ENCODE peak calls at places on chromosomes 16 and 17, in ten cellular contexts. One of them, this sample, is unnamed.

GRCh38 chr17:73320601-73321264 is 8.9 kb upstream of the CDC42EP4 start:
- DNase-seq in AG10803: no peak
- DNase-seq in GM23338: no peak
- DNase-seq in mammary epithelial cell: no peak
- DNase-seq in stomach: no peak
- DNase-seq in thoracic aorta: no peak
- DNase-seq in lower leg skin: no peak
- DNase-seq in A549: no peak
- DNase-seq in breast epithelium: no peak
- DNase-seq in GM13976: no peak
- DNase-seq in this sample: no peak

GRCh38 chr17:40320771-40321501 is 12.0 kb downstream of the RARA start:
- DNase-seq in stomach: no peak
- DNase-seq in GM23338: no peak
- DNase-seq in mammary epithelial cell: no peak
- DNase-seq in GM13976: no peak
- DNase-seq in AG10803: peak
- DNase-seq in A549: no peak
- DNase-seq in lower leg skin: peak
- DNase-seq in breast epithelium: no peak
- DNase-seq in thoracic aorta: no peak
- DNase-seq in this sample: no peak

GRCh38 chr17:51152766-51153209 is 571 bp upstream of the NME1 start:
- DNase-seq in GM23338: no peak
- DNase-seq in mammary epithelial cell: no peak
- DNase-seq in thoracic aorta: no peak
- DNase-seq in lower leg skin: no peak
- DNase-seq in stomach: no peak
- DNase-seq in GM13976: peak
- DNase-seq in A549: peak
- DNase-seq in AG10803: no peak
- DNase-seq in breast epithelium: no peak
- DNase-seq in this sample: no peak

GRCh38 chr17:45147102-45147580 is 1.1 kb upstream of the HEXIM1 start:
- DNase-seq in GM13976: peak
- DNase-seq in stomach: peak
- DNase-seq in lower leg skin: peak
- DNase-seq in GM23338: peak
- DNase-seq in mammary epithelial cell: no peak
- DNase-seq in AG10803: peak
- DNase-seq in A549: peak
- DNase-seq in thoracic aorta: no peak
- DNase-seq in breast epithelium: peak
- DNase-seq in this sample: no peak

GRCh38 chr17:75352079-75352569 is 53.4 kb downstream of the GRB2 start:
- DNase-seq in thoracic aorta: no peak
- DNase-seq in breast epithelium: no peak
- DNase-seq in GM23338: peak
- DNase-seq in mammary epithelial cell: peak
- DNase-seq in lower leg skin: no peak
- DNase-seq in GM13976: no peak
- DNase-seq in stomach: peak
- DNase-seq in A549: no peak
- DNase-seq in AG10803: no peak
- DNase-seq in this sample: no peak

GRCh38 chr17:44655983-44656700 is at the start of gene MEIOC:
- DNase-seq in AG10803: no peak
- DNase-seq in breast epithelium: no peak
- DNase-seq in GM23338: peak
- DNase-seq in A549: peak
- DNase-seq in GM13976: peak
- DNase-seq in lower leg skin: no peak
- DNase-seq in thoracic aorta: no peak
- DNase-seq in mammary epithelial cell: peak
- DNase-seq in stomach: no peak
- DNase-seq in this sample: no peak

GRCh38 chr17:82097919-82098168 is 192 bp downstream of the FASN start:
- DNase-seq in A549: no peak
- DNase-seq in mammary epithelial cell: no peak
- DNase-seq in GM13976: no peak
- DNase-seq in GM23338: no peak
- DNase-seq in stomach: no peak
- DNase-seq in thoracic aorta: no peak
- DNase-seq in breast epithelium: no peak
- DNase-seq in AG10803: no peak
- DNase-seq in lower leg skin: no peak
- DNase-seq in this sample: no peak

GRCh38 chr17:47982091-47982617 is 11.2 kb downstream of the CDK5RAP3 start:
- DNase-seq in lower leg skin: no peak
- DNase-seq in stomach: no peak
- DNase-seq in thoracic aorta: no peak
- DNase-seq in AG10803: no peak
- DNase-seq in mammary epithelial cell: no peak
- DNase-seq in breast epithelium: no peak
- DNase-seq in GM23338: no peak
- DNase-seq in A549: no peak
- DNase-seq in GM13976: no peak
- DNase-seq in this sample: no peak

GRCh38 chr17:11618861-11619566 is 20.7 kb downstream of the DNAH9 start:
- DNase-seq in GM13976: no peak
- DNase-seq in thoracic aorta: no peak
- DNase-seq in mammary epithelial cell: peak
- DNase-seq in lower leg skin: peak
- DNase-seq in GM23338: no peak
- DNase-seq in breast epithelium: peak
- DNase-seq in AG10803: no peak
- DNase-seq in stomach: peak
- DNase-seq in A549: no peak
- DNase-seq in this sample: no peak

GRCh38 chr16:53219795-53220194 is 165.0 kb downstream of the CHD9 start:
- DNase-seq in breast epithelium: no peak
- DNase-seq in GM13976: no peak
- DNase-seq in lower leg skin: no peak
- DNase-seq in mammary epithelial cell: no peak
- DNase-seq in stomach: no peak
- DNase-seq in AG10803: no peak
- DNase-seq in GM23338: no peak
- DNase-seq in thoracic aorta: no peak
- DNase-seq in A549: no peak
- DNase-seq in this sample: no peak

GRCh38 chr16:53216798-53217197 is 162.0 kb downstream of the CHD9 start:
- DNase-seq in lower leg skin: no peak
- DNase-seq in stomach: no peak
- DNase-seq in mammary epithelial cell: no peak
- DNase-seq in thoracic aorta: no peak
- DNase-seq in breast epithelium: no peak
- DNase-seq in A549: no peak
- DNase-seq in GM23338: no peak
- DNase-seq in GM13976: no peak
- DNase-seq in AG10803: no peak
- DNase-seq in this sample: no peak

GRCh38 chr16:53224932-53225533 is 170.2 kb downstream of the CHD9 start:
- DNase-seq in GM13976: no peak
- DNase-seq in breast epithelium: no peak
- DNase-seq in lower leg skin: no peak
- DNase-seq in mammary epithelial cell: peak
- DNase-seq in stomach: no peak
- DNase-seq in A549: no peak
- DNase-seq in GM23338: no peak
- DNase-seq in thoracic aorta: no peak
- DNase-seq in AG10803: peak
- DNase-seq in this sample: no peak

GRCh38 chr16:53220585-53220984 is 165.8 kb downstream of the CHD9 start:
- DNase-seq in breast epithelium: no peak
- DNase-seq in mammary epithelial cell: no peak
- DNase-seq in GM13976: no peak
- DNase-seq in stomach: no peak
- DNase-seq in lower leg skin: no peak
- DNase-seq in A549: no peak
- DNase-seq in AG10803: peak
- DNase-seq in thoracic aorta: no peak
- DNase-seq in GM23338: peak
- DNase-seq in this sample: no peak
- TF ChIP-seq CTCF in breast epithelium: no peak
- TF ChIP-seq CTCF in mammary epithelial cell: no peak
- TF ChIP-seq CTCF in GM13976: peak
- TF ChIP-seq CTCF in stomach: no peak
- TF ChIP-seq CTCF in lower leg skin: no peak
- TF ChIP-seq CTCF in A549: peak
- TF ChIP-seq CTCF in AG10803: peak
- TF ChIP-seq CTCF in thoracic aorta: no peak
- TF ChIP-seq CTCF in GM23338: peak
- TF ChIP-seq CTCF in this sample: peak

GRCh38 chr16:67013823-67014640 is 14.9 kb upstream of the CBFB start:
- DNase-seq in lower leg skin: peak
- DNase-seq in GM13976: peak
- DNase-seq in A549: peak
- DNase-seq in stomach: peak
- DNase-seq in mammary epithelial cell: no peak
- DNase-seq in AG10803: peak
- DNase-seq in breast epithelium: peak
- DNase-seq in GM23338: peak
- DNase-seq in thoracic aorta: no peak
- DNase-seq in this sample: no peak
- TF ChIP-seq CTCF in lower leg skin: no peak
- TF ChIP-seq CTCF in GM13976: peak
- TF ChIP-seq CTCF in A549: no peak
- TF ChIP-seq CTCF in stomach: no peak
- TF ChIP-seq CTCF in mammary epithelial cell: no peak
- TF ChIP-seq CTCF in AG10803: no peak
- TF ChIP-seq CTCF in breast epithelium: peak
- TF ChIP-seq CTCF in GM23338: peak
- TF ChIP-seq CTCF in thoracic aorta: peak
- TF ChIP-seq CTCF in this sample: no peak

GRCh38 chr16:88591577-88592021 is 21.4 kb downstream of the ZC3H18 start:
- DNase-seq in AG10803: peak
- DNase-seq in GM13976: peak
- DNase-seq in A549: no peak
- DNase-seq in breast epithelium: no peak
- DNase-seq in stomach: no peak
- DNase-seq in thoracic aorta: no peak
- DNase-seq in mammary epithelial cell: no peak
- DNase-seq in lower leg skin: no peak
- DNase-seq in GM23338: no peak
- DNase-seq in this sample: no peak

GRCh38 chr16:88589441-88589840 is 19.2 kb downstream of the ZC3H18 start:
- DNase-seq in A549: no peak
- DNase-seq in lower leg skin: no peak
- DNase-seq in stomach: no peak
- DNase-seq in AG10803: no peak
- DNase-seq in breast epithelium: no peak
- DNase-seq in GM23338: no peak
- DNase-seq in GM13976: no peak
- DNase-seq in thoracic aorta: no peak
- DNase-seq in mammary epithelial cell: no peak
- DNase-seq in this sample: no peak

GRCh38 chr16:88585269-88585668 is 15.1 kb downstream of the ZC3H18 start:
- DNase-seq in GM23338: no peak
- DNase-seq in breast epithelium: no peak
- DNase-seq in GM13976: no peak
- DNase-seq in lower leg skin: no peak
- DNase-seq in thoracic aorta: no peak
- DNase-seq in mammary epithelial cell: no peak
- DNase-seq in AG10803: no peak
- DNase-seq in stomach: no peak
- DNase-seq in A549: no peak
- DNase-seq in this sample: no peak

GRCh38 chr16:88588754-88589153 is 18.6 kb downstream of the ZC3H18 start:
- DNase-seq in breast epithelium: no peak
- DNase-seq in thoracic aorta: no peak
- DNase-seq in lower leg skin: no peak
- DNase-seq in mammary epithelial cell: no peak
- DNase-seq in GM13976: no peak
- DNase-seq in AG10803: no peak
- DNase-seq in GM23338: no peak
- DNase-seq in stomach: no peak
- DNase-seq in A549: no peak
- DNase-seq in this sample: no peak

DNA sequence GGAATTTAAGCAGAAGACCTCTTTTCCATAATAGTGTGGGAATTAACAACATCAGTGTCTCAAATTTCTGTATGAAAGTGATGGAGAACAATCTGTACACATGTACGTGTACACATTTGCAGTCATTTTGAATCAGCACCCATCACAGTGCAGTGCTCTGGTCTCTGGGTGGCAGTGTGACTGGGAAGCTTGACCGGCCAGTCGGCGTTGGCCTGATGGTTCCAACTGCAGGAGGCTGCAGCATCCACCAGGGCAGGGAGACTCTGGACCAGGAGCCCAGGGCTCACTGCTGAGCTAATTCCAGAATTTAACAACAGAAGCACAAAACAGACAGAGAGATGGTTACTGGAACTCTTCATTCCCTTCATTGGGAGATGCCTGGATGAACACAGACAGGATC is 17.9 kb downstream of the ZC3H18 start:
- DNase-seq in thoracic aorta: no peak
- DNase-seq in breast epithelium: no peak
- DNase-seq in GM23338: no peak
- DNase-seq in A549: no peak
- DNase-seq in AG10803: no peak
- DNase-seq in GM13976: no peak
- DNase-seq in mammary epithelial cell: no peak
- DNase-seq in stomach: no peak
- DNase-seq in lower leg skin: no peak
- DNase-seq in this sample: no peak
- TF ChIP-seq CTCF in thoracic aorta: no peak
- TF ChIP-seq CTCF in breast epithelium: no peak
- TF ChIP-seq CTCF in GM23338: no peak
- TF ChIP-seq CTCF in A549: no peak
- TF ChIP-seq CTCF in AG10803: no peak
- TF ChIP-seq CTCF in GM13976: no peak
- TF ChIP-seq CTCF in mammary epithelial cell: no peak
- TF ChIP-seq CTCF in stomach: no peak
- TF ChIP-seq CTCF in lower leg skin: no peak
- TF ChIP-seq CTCF in this sample: no peak

DNA sequence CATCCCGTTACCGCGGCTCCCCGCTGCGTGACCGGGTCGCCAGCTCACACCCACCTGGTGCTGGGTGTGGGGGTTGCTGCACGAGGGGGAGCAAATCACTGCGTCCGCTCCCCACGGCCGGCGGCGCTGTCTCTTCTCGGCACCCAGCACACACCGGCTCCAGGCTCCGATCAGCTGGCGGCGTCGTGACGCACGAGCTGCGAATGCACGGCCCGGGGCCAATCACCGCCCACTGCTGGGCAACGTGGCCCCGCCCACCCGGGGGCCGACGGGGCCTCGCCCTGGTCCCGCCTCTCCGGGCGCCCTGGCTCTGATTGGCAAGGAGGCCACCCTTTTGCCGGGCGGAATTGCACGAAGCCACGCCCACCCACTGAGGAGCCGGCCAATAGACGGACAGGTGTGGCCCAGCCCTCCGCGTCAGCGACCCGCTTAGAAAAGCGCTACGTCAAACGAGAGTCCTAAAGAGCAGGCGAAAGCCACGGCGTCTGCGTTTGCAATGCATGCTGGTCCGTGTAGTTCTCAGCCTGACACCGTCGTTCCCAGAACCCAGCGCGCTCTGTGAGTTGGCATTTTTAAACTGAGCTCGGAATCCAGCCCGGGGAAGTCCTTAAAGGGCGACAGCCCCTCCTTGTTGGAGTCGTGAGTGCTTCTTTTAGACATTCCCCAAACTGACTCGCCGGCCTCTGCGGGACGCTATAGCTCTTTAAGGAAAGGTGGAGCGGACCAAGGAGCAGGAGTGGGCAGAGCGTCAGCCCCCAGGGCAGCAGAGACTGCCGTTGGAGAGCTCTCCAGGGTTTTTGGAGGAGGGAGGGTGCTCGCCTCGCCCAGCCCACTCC is 6.1 kb upstream of the TLCD2 start:
- DNase-seq in breast epithelium: peak
- DNase-seq in AG10803: peak
- DNase-seq in GM13976: peak
- DNase-seq in A549: peak
- DNase-seq in thoracic aorta: peak
- DNase-seq in GM23338: peak
- DNase-seq in stomach: peak
- DNase-seq in lower leg skin: peak
- DNase-seq in mammary epithelial cell: peak
- DNase-seq in this sample: peak
- TF ChIP-seq CTCF in breast epithelium: peak
- TF ChIP-seq CTCF in AG10803: peak
- TF ChIP-seq CTCF in GM13976: no peak
- TF ChIP-seq CTCF in A549: peak
- TF ChIP-seq CTCF in thoracic aorta: no peak
- TF ChIP-seq CTCF in GM23338: no peak
- TF ChIP-seq CTCF in stomach: no peak
- TF ChIP-seq CTCF in lower leg skin: no peak
- TF ChIP-seq CTCF in mammary epithelial cell: no peak
- TF ChIP-seq CTCF in this sample: peak

This sample was measured in LNCaP clone FGC.